ENCODE peak calls at places on chromosome 20, in four cellular contexts. C, L, U and E are unnamed samples.
A peak's percentile ranks its signal among the peaks of the same experiment; 100 is the strongest.

GRCh38 chr20:45293041-45294002 is 13.3 kb upstream of the RBPJL start:
- DNase-seq in C (peak; percentile 50), L (peak; percentile 82), U (peak; percentile 64), E (peak; percentile 76)

GRCh38 chr20:8209061-8209460 is 77.0 kb downstream of the PLCB1 start:
- DNase-seq in C (no peak), L (no peak), U (no peak), E (peak; percentile 14)

GRCh38 chr20:48691523-48691922 is 136.3 kb downstream of the PREX1 start:
- DNase-seq in C (no peak), L (no peak), U (no peak), E (no peak)

GRCh38 chr20:38926934-38927616 is 858 bp downstream of the FAM83D start:
- DNase-seq in C (no peak), L (peak; percentile 10), U (no peak), E (peak; percentile 35)

GRCh38 chr20:23583526-23583925 is 15.2 kb upstream of the CST9L start:
- DNase-seq in C (no peak), L (no peak), U (no peak), E (no peak)

GRCh38 chr20:36988494-36988966 is 37.0 kb upstream of the SAMHD1 start:
- DNase-seq in C (no peak), L (no peak), U (no peak), E (peak; percentile 91)

GRCh38 chr20:433300-433975 is 25.3 kb downstream of the RBCK1 start:
- DNase-seq in C (no peak), L (no peak), U (no peak), E (no peak)

GRCh38 chr20:37226889-37227288 is 34.7 kb downstream of the GHRH start:
- DNase-seq in C (no peak), L (no peak), U (no peak), E (no peak)

GRCh38 chr20:54267510-54268003 is 59.7 kb downstream of the PFDN4 start:
- DNase-seq in C (peak; percentile 85), L (no peak), U (peak; percentile 15), E (no peak)

GRCh38 chr20:35190556-35190955 is 18.7 kb downstream of the PROCR start:
- DNase-seq in C (no peak), L (no peak), U (no peak), E (no peak)

GRCh38 chr20:6562111-6562510 is 205.4 kb upstream of the BMP2 start:
- DNase-seq in C (no peak), L (no peak), U (no peak), E (peak; percentile 99)

GRCh38 chr20:34711813-34712430 is 7.8 kb downstream of the TP53INP2 start:
- DNase-seq in C (no peak), L (no peak), U (no peak), E (no peak)

GRCh38 chr20:967796-968742 is 34.0 kb downstream of the RSPO4 start:
- DNase-seq in C (peak; percentile 58), L (peak; percentile 76), U (no peak), E (peak; percentile 31)

GRCh38 chr20:36745234-36745926 is 510 bp downstream of the NDRG3 start:
- DNase-seq in C (peak; percentile 34), L (peak; percentile 16), U (no peak), E (peak; percentile 26)

GRCh38 chr20:36919715-36920333 is 31.7 kb downstream of the SAMHD1 start:
- DNase-seq in C (peak; percentile 73), L (peak; percentile 63), U (no peak), E (peak; percentile 67)

GRCh38 chr20:21808863-21809664 is 103.6 kb downstream of the PAX1 start:
- DNase-seq in C (peak; percentile 31), L (peak; percentile 29), U (peak; percentile 27), E (no peak)

GRCh38 chr20:63215101-63216040 is 560 bp downstream of the YTHDF1 start:
- DNase-seq in C (peak; percentile 79), L (peak; percentile 68), U (no peak), E (peak; percentile 66)

GRCh38 chr20:6162239-6162638 is 39.4 kb upstream of the FERMT1 start:
- DNase-seq in C (no peak), L (no peak), U (no peak), E (no peak)

GRCh38 chr20:63021356-63022321 is 14.9 kb upstream of the BHLHE23 start:
- DNase-seq in C (no peak), L (no peak), U (no peak), E (no peak)

GRCh38 chr20:1280421-1281102 is 14.5 kb downstream of the SNPH start:
- DNase-seq in C (no peak), L (no peak), U (no peak), E (no peak)

GRCh38 chr20:45320948-45321595 is 13.0 kb upstream of the MATN4 start:
- DNase-seq in C (no peak), L (no peak), U (no peak), E (no peak)

GRCh38 chr20:10861619-10862018 is 187.8 kb upstream of the JAG1 start:
- DNase-seq in C (peak; percentile 59), L (peak; percentile 93), U (no peak), E (peak; percentile 80)

GRCh38 chr20:44079291-44079690 is 107.7 kb downstream of the JPH2 start:
- DNase-seq in C (no peak), L (no peak), U (no peak), E (no peak)

GRCh38 chr20:20003088-20003954 is 13.8 kb upstream of the NAA20 start:
- DNase-seq in C (no peak), L (no peak), U (no peak), E (peak; percentile 65)

GRCh38 chr20:58717278-58718091 is 24.9 kb downstream of the NPEPL1 start:
- DNase-seq in C (no peak), L (no peak), U (no peak), E (no peak)

GRCh38 chr20:58839474-58839874 is 11.2 kb downstream of the GNAS-AS1 start:
- DNase-seq in C (peak; percentile 34), L (peak; percentile 70), U (no peak), E (peak; percentile 21)

GRCh38 chr20:62820962-62821725 is 4.3 kb downstream of the COL9A3 start:
- DNase-seq in C (no peak), L (no peak), U (no peak), E (no peak)

GRCh38 chr20:57464642-57465211 is 60.2 kb downstream of the CTCFL start:
- DNase-seq in C (peak; percentile 81), L (peak; percentile 71), U (no peak), E (no peak)

GRCh38 chr20:64241061-64241460 is 14.5 kb upstream of the PCMTD2 start:
- DNase-seq in C (no peak), L (no peak), U (no peak), E (no peak)

GRCh38 chr20:33963756-33964155 is 30.0 kb upstream of the RALY start:
- DNase-seq in C (no peak), L (no peak), U (no peak), E (no peak)

GRCh38 chr20:58515240-58516212 is at the start of gene APCDD1L:
- DNase-seq in C (no peak), L (no peak), U (peak; percentile 25), E (no peak)

GRCh38 chr20:43988451-43988850 is 73.8 kb downstream of the TOX2 start:
- DNase-seq in C (no peak), L (no peak), U (no peak), E (peak; percentile 15)

GRCh38 chr20:29497261-29497671 is 1760.2 kb upstream of the DEFB115 start:
- DNase-seq in C (peak; percentile 12), L (no peak), U (no peak), E (no peak)

GRCh38 chr20:1281279-1282057 is 15.4 kb downstream of the SNPH start:
- DNase-seq in C (no peak), L (no peak), U (no peak), E (no peak)

GRCh38 chr20:63483834-63484233 is 11.4 kb upstream of the KCNQ2 start:
- DNase-seq in C (no peak), L (no peak), U (no peak), E (no peak)

GRCh38 chr20:32378461-32378860 is 20.3 kb downstream of the ASXL1 start:
- DNase-seq in C (no peak), L (no peak), U (no peak), E (peak; percentile 54)

GRCh38 chr20:57898332-57898731 is 188.5 kb upstream of the PMEPA1 start:
- DNase-seq in C (no peak), L (no peak), U (no peak), E (no peak)

GRCh38 chr20:21513881-21514540 is at the start of gene NKX2-2:
- DNase-seq in C (no peak), L (no peak), U (no peak), E (no peak)

GRCh38 chr20:17562804-17563305 is 7.0 kb upstream of the DSTN start:
- DNase-seq in C (peak; percentile 65), L (peak; percentile 83), U (no peak), E (peak; percentile 34)
- TF ChIP-seq JUN in C (no peak), L (no peak), U (no peak), E (no peak)

GRCh38 chr20:56429941-56430340 is 17.9 kb downstream of the CASS4 start:
- DNase-seq in C (no peak), L (no peak), U (no peak), E (no peak)
- H3K27ac ChIP-seq in C (no peak overlapping the region), L (no peak overlapping the region), U (no peak overlapping the region), E (no peak overlapping the region)

GRCh38 chr20:25495189-25495824 is 87.8 kb downstream of the GINS1 start:
- DNase-seq in C (no peak), L (no peak), U (no peak), E (no peak)

GRCh38 chr20:25498280-25498606 is 87.1 kb downstream of the NINL start:
- DNase-seq in C (no peak), L (no peak), U (no peak), E (no peak)

GRCh38 chr20:25497586-25498279 is 87.6 kb downstream of the NINL start:
- DNase-seq in C (no peak), L (no peak), U (no peak), E (no peak)

GRCh38 chr20:25496165-25496967 is 88.9 kb downstream of the GINS1 start:
- DNase-seq in C (no peak), L (no peak), U (no peak), E (no peak)

DNA sequence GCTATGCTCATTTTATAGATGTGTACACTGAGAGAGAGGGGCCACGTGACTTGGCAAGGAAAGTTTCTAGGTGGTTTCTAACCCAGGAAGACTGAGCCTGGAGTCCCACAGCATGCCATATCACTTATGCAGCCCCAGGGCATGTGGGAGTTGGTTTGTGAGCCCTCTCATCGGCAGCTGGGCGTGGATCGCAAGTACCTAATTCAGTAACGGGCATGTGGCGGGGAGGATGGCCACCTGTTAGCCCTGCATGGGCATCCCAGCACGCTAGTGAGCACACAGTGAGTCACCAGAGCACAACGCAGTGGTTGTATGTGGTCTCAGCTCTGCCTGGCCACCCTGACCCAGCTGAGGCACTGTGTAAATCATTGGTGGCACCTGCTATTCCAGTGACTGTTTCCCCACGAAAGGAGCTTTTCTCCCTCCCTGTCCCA is 88.3 kb downstream of the NINL start:
- DNase-seq in C (no peak), L (no peak), U (no peak), E (no peak)
- TF ChIP-seq JUN in C (no peak), L (no peak), U (no peak), E (no peak)

GRCh38 chr20:18416478-18416877 is 50.4 kb downstream of the DZANK1 start:
- DNase-seq in C (peak; percentile 32), L (no peak), U (no peak), E (no peak)
- H3K27ac ChIP-seq in C (no peak overlapping the region), L (no peak overlapping the region), U (no peak overlapping the region), E (no peak overlapping the region)